ENCODE peak calls at places on chromosomes 13 and 19, in four cellular contexts. P is substantia nigra, F is putamen, M is HS-27A. X is an unnamed sample.

GRCh38 chr19:38849746-38850230 is at the start of gene HNRNPL:
- DNase-seq in P (peak), F (no peak), M (no peak), X (peak)

GRCh38 chr13:50396001-50396400 is 380.8 kb downstream of the KCNRG start:
- DNase-seq in P (no peak), F (no peak), M (no peak), X (no peak)

GRCh38 chr13:60562081-60562764 is 165.2 kb downstream of the TDRD3 start:
- DNase-seq in P (no peak), F (no peak), M (no peak), X (no peak)

GRCh38 chr19:3548594-3548993 is 8.8 kb downstream of the MFSD12 start:
- DNase-seq in P (peak), F (no peak), M (no peak), X (peak)

GRCh38 chr13:28299941-28300340 is 161.6 kb downstream of the PAN3 start:
- DNase-seq in P (no peak), F (no peak), M (no peak), X (no peak)

GRCh38 chr19:13821292-13821691 is 26.0 kb downstream of the ZSWIM4 start:
- DNase-seq in P (no peak), F (no peak), M (no peak), X (no peak)

GRCh38 chr19:47494729-47495128 is 10.7 kb upstream of the KPTN start:
- DNase-seq in P (no peak), F (no peak), M (no peak), X (no peak)

GRCh38 chr13:94674609-94675348 is 37.6 kb downstream of the SOX21 start:
- DNase-seq in P (peak), F (peak), M (no peak), X (peak)

GRCh38 chr19:40583283-40583682 is 6.6 kb downstream of the SHKBP1 start:
- DNase-seq in P (no peak), F (no peak), M (no peak), X (no peak)

GRCh38 chr19:19040417-19040816 is 7.0 kb downstream of the ARMC6 start:
- DNase-seq in P (no peak), F (no peak), M (no peak), X (no peak)